ENCODE peak calls at places on chromosomes 5 and 9, in nine cellular contexts. J is mucosa of descending colon, M is activated T-helper 1 cell treated with Interleukin-2 at 50 U/mL for 16 hours, E is NT2/D1, L is AG10803, U is GM12892, T is NCI-H748 treated with DMSO at 0.1 percent for 48 hours, H is T-helper 2 cell, V is NCI-H2029. N is an unnamed sample.

GRCh38 chr5:100900796-100901731 is 2.0 kb downstream of the ST8SIA4 start:
- DNase-seq in V (peak), H (peak), L (peak), U (peak), T (peak), M (peak), E (no peak), J (peak), N (no peak)

GRCh38 chr9:129343697-129344375 is 165.8 kb upstream of the IER5L start:
- DNase-seq in L (no peak), T (no peak), J (peak), U (no peak), H (no peak), M (no peak), V (no peak), E (no peak), N (no peak)

GRCh38 chr5:40052812-40053211 is 626.9 kb upstream of the PTGER4 start:
- DNase-seq in E (no peak), H (no peak), L (no peak), M (no peak), U (no peak), V (no peak), J (peak), T (no peak), N (no peak)

GRCh38 chr5:123582570-123583293 is 70.8 kb downstream of the CSNK1G3 start:
- DNase-seq in T (no peak), E (peak), H (no peak), J (peak), U (no peak), M (no peak), L (no peak), V (no peak), N (no peak)

GRCh38 chr5:127320032-127320945 is 29.7 kb downstream of the MEGF10 start:
- DNase-seq in U (no peak), M (no peak), E (no peak), H (no peak), V (no peak), J (no peak), T (no peak), L (peak), N (no peak)

GRCh38 chr9:92762781-92763708 is 1.6 kb downstream of the BICD2 start:
- DNase-seq in U (no peak), L (no peak), H (no peak), V (no peak), M (no peak), T (no peak), E (no peak), J (no peak), N (no peak)

GRCh38 chr9:131310833-131311554 is 21.5 kb downstream of the PLPP7 start:
- DNase-seq in U (no peak), M (peak), H (peak), T (no peak), L (no peak), E (no peak), J (no peak), V (no peak), N (no peak)

GRCh38 chr5:180121799-180122198 is 50.2 kb upstream of the RNF130 start:
- DNase-seq in T (no peak), M (no peak), H (no peak), J (no peak), L (no peak), U (no peak), E (no peak), V (no peak), N (no peak)

GRCh38 chr9:91884746-91885687 is 65.0 kb downstream of the ROR2 start:
- DNase-seq in V (no peak), H (no peak), J (no peak), L (peak), E (no peak), M (no peak), T (no peak), U (no peak), N (no peak)

GRCh38 chr5:54211912-54212311 is 98.5 kb downstream of the ARL15 start:
- DNase-seq in J (no peak), U (no peak), V (no peak), M (no peak), H (no peak), T (no peak), L (no peak), E (no peak), N (no peak)

GRCh38 chr9:1100192-1100591 is 50.0 kb downstream of the DMRT2 start:
- DNase-seq in L (no peak), E (no peak), M (no peak), T (no peak), J (no peak), V (no peak), U (no peak), H (no peak), N (no peak)

GRCh38 chr9:16496908-16497307 is 373.6 kb downstream of the BNC2 start:
- DNase-seq in U (no peak), V (no peak), E (no peak), T (no peak), L (no peak), M (no peak), H (no peak), J (no peak), N (no peak)

GRCh38 chr5:17218353-17219005 is 1.0 kb downstream of the BASP1 start:
- DNase-seq in J (peak), L (peak), H (no peak), M (no peak), T (peak), E (no peak), U (no peak), V (no peak), N (no peak)

GRCh38 chr9:27523141-27523540 is 949 bp upstream of the IFNK start:
- DNase-seq in T (no peak), J (no peak), L (no peak), M (no peak), V (no peak), H (no peak), E (peak), U (no peak), N (no peak)

GRCh38 chr5:94288937-94289336 is 329.5 kb downstream of the KIAA0825 start:
- DNase-seq in T (no peak), H (no peak), M (no peak), L (peak), J (no peak), U (no peak), E (no peak), V (no peak), N (no peak)

GRCh38 chr9:126123927-126124326 is 202.7 kb upstream of the MVB12B start:
- DNase-seq in M (no peak), H (no peak), J (no peak), L (no peak), E (no peak), T (no peak), V (no peak), U (no peak), N (no peak)

GRCh38 chr9:33161589-33162132 is 5.5 kb downstream of the B4GALT1 start:
- DNase-seq in E (no peak), M (no peak), V (peak), T (peak), H (no peak), J (peak), L (no peak), U (no peak), N (no peak)

GRCh38 chr5:16880547-16880946 is 55.5 kb downstream of the MYO10 start:
- DNase-seq in L (no peak), E (no peak), H (no peak), T (no peak), M (no peak), U (no peak), V (no peak), J (no peak), N (no peak)

GRCh38 chr9:81244631-81245030 is 444.7 kb downstream of the TLE1 start:
- DNase-seq in H (no peak), J (no peak), T (no peak), L (peak), U (no peak), E (no peak), V (no peak), M (no peak), N (no peak)

GRCh38 chr5:137629646-137630045 is 106.2 kb downstream of the KLHL3 start:
- DNase-seq in H (no peak), L (peak), T (peak), J (no peak), V (peak), U (peak), E (peak), M (no peak), N (peak)

GRCh38 chr9:70411141-70411929 is 3.1 kb downstream of the KLF9 start:
- DNase-seq in U (no peak), T (no peak), E (no peak), L (peak), V (no peak), M (no peak), H (no peak), J (peak), N (no peak)

GRCh38 chr9:23526806-23527205 is 299.2 kb downstream of the ELAVL2 start:
- DNase-seq in H (no peak), T (no peak), J (no peak), E (no peak), V (no peak), M (no peak), U (no peak), L (no peak), N (no peak)

GRCh38 chr5:92909545-92909962 is 671.5 kb downstream of the NR2F1-AS1 start:
- DNase-seq in L (no peak), J (peak), E (peak), H (no peak), U (no peak), V (no peak), M (no peak), T (no peak), N (no peak)

GRCh38 chr5:2254404-2254803 is 371.7 kb upstream of the IRX4 start:
- DNase-seq in U (no peak), V (no peak), H (no peak), J (no peak), M (no peak), T (no peak), L (no peak), E (no peak), N (no peak)

GRCh38 chr9:111957856-111958631 is 61.4 kb downstream of the UGCG start:
- DNase-seq in E (no peak), H (no peak), L (peak), V (peak), J (no peak), T (no peak), M (no peak), U (no peak), N (no peak)

GRCh38 chr9:99231708-99232107 is 9.6 kb downstream of the SEC61B start:
- DNase-seq in V (no peak), U (no peak), E (no peak), H (no peak), L (peak), M (no peak), J (peak), T (no peak), N (no peak)

GRCh38 chr5:121424976-121425375 is 426.7 kb upstream of the FTMT start:
- DNase-seq in M (no peak), V (no peak), L (no peak), T (no peak), U (no peak), H (no peak), E (no peak), J (no peak), N (no peak)

GRCh38 chr5:111589320-111589719 is 77.0 kb upstream of the STARD4 start:
- DNase-seq in T (no peak), J (no peak), U (no peak), L (no peak), M (no peak), H (no peak), V (no peak), E (no peak), N (no peak)

GRCh38 chr9:113317777-113318176 is 14.6 kb upstream of the RNF183 start:
- DNase-seq in E (no peak), U (no peak), M (no peak), V (no peak), H (no peak), T (no peak), J (no peak), L (peak), N (no peak)